ENCODE peak calls at places on chromosomes 5 and 9, in eight cellular contexts. One of them, this sample, is unnamed.
A peak's percentile ranks its signal among the peaks of the same experiment; 100 is the strongest.

GRCh38 chr9:135134253-135135028 is 47.0 kb downstream of the OLFM1 start:
- DNase-seq in ovary: no peak
- DNase-seq in GM06990: no peak
- DNase-seq in upper lobe of right lung: no peak
- DNase-seq in CD4-positive, alpha-beta T cell: no peak
- DNase-seq in GM13977: no peak
- DNase-seq in BJ: no peak
- DNase-seq in testis: no peak
- DNase-seq in this sample: no peak

GRCh38 chr5:87551807-87552377 is 139.2 kb upstream of the CCNH start:
- DNase-seq in ovary: no peak
- DNase-seq in GM06990: no peak
- DNase-seq in upper lobe of right lung: no peak
- DNase-seq in CD4-positive, alpha-beta T cell: no peak
- DNase-seq in GM13977: no peak
- DNase-seq in BJ: no peak
- DNase-seq in testis: no peak
- DNase-seq in this sample: no peak

GRCh38 chr9:84804948-84805694 is 135.6 kb downstream of the NTRK2 start:
- DNase-seq in ovary: no peak
- DNase-seq in GM06990: no peak
- DNase-seq in upper lobe of right lung: no peak
- DNase-seq in CD4-positive, alpha-beta T cell: no peak
- DNase-seq in GM13977: no peak
- DNase-seq in BJ: no peak
- DNase-seq in testis: no peak
- DNase-seq in this sample: no peak

GRCh38 chr5:133741818-133742355 is 129.5 kb upstream of the FSTL4 start:
- DNase-seq in ovary: no peak
- DNase-seq in GM06990: no peak
- DNase-seq in upper lobe of right lung: no peak
- DNase-seq in CD4-positive, alpha-beta T cell: no peak
- DNase-seq in GM13977: no peak
- DNase-seq in BJ: no peak
- DNase-seq in testis: no peak
- DNase-seq in this sample: no peak

GRCh38 chr9:12973702-12974101 is 198.9 kb downstream of the LURAP1L start:
- DNase-seq in ovary: no peak
- DNase-seq in GM06990: no peak
- DNase-seq in upper lobe of right lung: no peak
- DNase-seq in CD4-positive, alpha-beta T cell: no peak
- DNase-seq in GM13977: no peak
- DNase-seq in BJ: no peak
- DNase-seq in testis: no peak
- DNase-seq in this sample: no peak

GRCh38 chr9:126464694-126465441 is 138.2 kb downstream of the MVB12B start:
- DNase-seq in ovary: no peak
- DNase-seq in GM06990: no peak
- DNase-seq in upper lobe of right lung: peak; percentile 16
- DNase-seq in CD4-positive, alpha-beta T cell: no peak
- DNase-seq in GM13977: no peak
- DNase-seq in BJ: no peak
- DNase-seq in testis: no peak
- DNase-seq in this sample: no peak

GRCh38 chr9:17799383-17799782 is 220.5 kb downstream of the SH3GL2 start:
- DNase-seq in ovary: no peak
- DNase-seq in GM06990: no peak
- DNase-seq in upper lobe of right lung: no peak
- DNase-seq in CD4-positive, alpha-beta T cell: no peak
- DNase-seq in GM13977: no peak
- DNase-seq in BJ: no peak
- DNase-seq in testis: no peak
- DNase-seq in this sample: no peak

GRCh38 chr5:156474251-156474650 is 147.3 kb downstream of the SGCD start:
- DNase-seq in ovary: peak; percentile 29
- DNase-seq in GM06990: no peak
- DNase-seq in upper lobe of right lung: no peak
- DNase-seq in CD4-positive, alpha-beta T cell: no peak
- DNase-seq in GM13977: no peak
- DNase-seq in BJ: no peak
- DNase-seq in testis: peak; percentile 15
- DNase-seq in this sample: no peak

GRCh38 chr9:88960632-88961031 is 30.6 kb upstream of the S1PR3 start:
- DNase-seq in ovary: no peak
- DNase-seq in GM06990: no peak
- DNase-seq in upper lobe of right lung: no peak
- DNase-seq in CD4-positive, alpha-beta T cell: no peak
- DNase-seq in GM13977: no peak
- DNase-seq in BJ: no peak
- DNase-seq in testis: no peak
- DNase-seq in this sample: no peak

GRCh38 chr5:142206801-142207200 is 98.2 kb downstream of the NDFIP1 start:
- DNase-seq in ovary: no peak
- DNase-seq in GM06990: no peak
- DNase-seq in upper lobe of right lung: no peak
- DNase-seq in CD4-positive, alpha-beta T cell: no peak
- DNase-seq in GM13977: no peak
- DNase-seq in BJ: no peak
- DNase-seq in testis: no peak
- DNase-seq in this sample: no peak

GRCh38 chr5:56564451-56565223 is 250.7 kb upstream of the MAP3K1 start:
- DNase-seq in ovary: no peak
- DNase-seq in GM06990: no peak
- DNase-seq in upper lobe of right lung: no peak
- DNase-seq in CD4-positive, alpha-beta T cell: no peak
- DNase-seq in GM13977: no peak
- DNase-seq in BJ: peak; percentile 70
- DNase-seq in testis: no peak
- DNase-seq in this sample: no peak

GRCh38 chr5:169116961-169117461 is 183.9 kb downstream of the SLIT3 start:
- DNase-seq in ovary: no peak
- DNase-seq in GM06990: no peak
- DNase-seq in upper lobe of right lung: no peak
- DNase-seq in CD4-positive, alpha-beta T cell: no peak
- DNase-seq in GM13977: no peak
- DNase-seq in BJ: no peak
- DNase-seq in testis: no peak
- DNase-seq in this sample: no peak

GRCh38 chr5:11050596-11051304 is 289.7 kb upstream of the DAP start:
- DNase-seq in ovary: no peak
- DNase-seq in GM06990: no peak
- DNase-seq in upper lobe of right lung: no peak
- DNase-seq in CD4-positive, alpha-beta T cell: no peak
- DNase-seq in GM13977: no peak
- DNase-seq in BJ: no peak
- DNase-seq in testis: no peak
- DNase-seq in this sample: no peak

GRCh38 chr5:133075572-133076536 is 24.0 kb downstream of the HSPA4 start:
- DNase-seq in ovary: no peak
- DNase-seq in GM06990: no peak
- DNase-seq in upper lobe of right lung: no peak
- DNase-seq in CD4-positive, alpha-beta T cell: no peak
- DNase-seq in GM13977: no peak
- DNase-seq in BJ: peak; percentile 71
- DNase-seq in testis: no peak
- DNase-seq in this sample: no peak

GRCh38 chr9:130197888-130198287 is 25.7 kb downstream of the NCS1 start:
- DNase-seq in ovary: no peak
- DNase-seq in GM06990: no peak
- DNase-seq in upper lobe of right lung: no peak
- DNase-seq in CD4-positive, alpha-beta T cell: no peak
- DNase-seq in GM13977: no peak
- DNase-seq in BJ: no peak
- DNase-seq in testis: no peak
- DNase-seq in this sample: no peak

DNA sequence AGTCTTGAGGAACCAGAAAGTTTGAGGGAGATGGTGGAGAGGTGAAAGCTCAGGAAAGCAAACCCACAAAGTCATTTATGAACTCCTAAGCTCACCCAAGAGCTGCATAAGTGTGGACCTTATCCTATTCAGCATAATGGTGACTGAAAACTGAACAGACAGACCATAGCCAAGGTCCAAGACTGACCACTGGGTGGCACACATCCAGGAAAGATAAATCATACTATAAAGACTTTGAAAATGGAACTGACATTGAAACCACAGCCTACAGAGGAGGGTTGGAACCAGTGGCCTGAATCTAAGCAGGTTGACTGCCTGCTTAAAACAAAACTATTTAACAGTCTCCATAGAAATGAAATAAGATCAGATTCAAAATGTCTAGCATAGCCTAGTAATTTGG is 121.1 kb upstream of the RGS7BP start:
- DNase-seq in ovary: no peak
- DNase-seq in GM06990: no peak
- DNase-seq in upper lobe of right lung: no peak
- DNase-seq in CD4-positive, alpha-beta T cell: no peak
- DNase-seq in GM13977: peak; percentile 3
- DNase-seq in BJ: no peak
- DNase-seq in testis: peak; percentile 19
- DNase-seq in this sample: no peak
- TF ChIP-seq CTCF in ovary: no peak
- TF ChIP-seq CTCF in GM06990: peak; percentile 51
- TF ChIP-seq CTCF in upper lobe of right lung: no peak
- TF ChIP-seq CTCF in CD4-positive, alpha-beta T cell: no peak
- TF ChIP-seq CTCF in GM13977: peak; percentile 30
- TF ChIP-seq CTCF in BJ: no peak
- TF ChIP-seq CTCF in testis: no peak
- TF ChIP-seq CTCF in this sample: peak; percentile 37

DNA sequence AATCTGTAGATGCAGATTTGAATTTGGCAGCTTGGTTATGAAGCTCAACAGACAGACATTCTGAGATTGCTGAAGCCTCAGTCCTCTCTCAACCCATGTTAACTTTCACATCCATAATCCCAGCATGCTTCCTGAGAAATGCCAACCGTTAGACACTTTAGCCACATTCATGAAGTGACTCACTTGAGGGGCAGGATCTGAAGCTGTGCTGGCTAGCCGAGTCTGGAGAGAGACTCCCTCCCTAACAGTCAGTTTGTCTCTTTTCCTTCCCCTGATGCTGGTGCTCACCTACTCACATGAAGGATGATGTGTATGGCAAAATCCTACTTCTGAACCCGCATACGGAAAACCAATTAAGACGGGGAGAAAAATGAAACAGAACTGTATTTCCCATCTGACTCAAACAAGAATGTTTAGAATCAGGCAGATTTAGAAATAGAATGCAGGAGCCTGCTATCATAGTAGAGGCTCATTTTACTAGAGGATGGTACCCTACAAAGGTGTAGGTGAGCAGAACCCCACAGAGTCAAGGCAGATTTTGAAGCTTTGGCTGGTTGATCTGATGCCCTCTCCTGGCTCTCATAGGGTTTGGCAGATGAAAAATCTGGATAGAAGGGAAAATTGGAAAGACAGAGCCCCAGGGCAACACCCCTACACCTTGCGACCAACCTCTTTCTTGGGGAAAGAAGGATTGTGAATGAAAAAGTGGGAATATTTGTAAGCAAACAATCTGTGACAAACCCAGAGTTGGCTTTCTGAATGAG is 150.9 kb upstream of the LHFPL2 start:
- DNase-seq in ovary: no peak
- DNase-seq in GM06990: no peak
- DNase-seq in upper lobe of right lung: no peak
- DNase-seq in CD4-positive, alpha-beta T cell: no peak
- DNase-seq in GM13977: no peak
- DNase-seq in BJ: no peak
- DNase-seq in testis: no peak
- DNase-seq in this sample: no peak
- TF ChIP-seq CTCF in ovary: no peak
- TF ChIP-seq CTCF in GM06990: no peak
- TF ChIP-seq CTCF in upper lobe of right lung: no peak
- TF ChIP-seq CTCF in CD4-positive, alpha-beta T cell: no peak
- TF ChIP-seq CTCF in GM13977: no peak
- TF ChIP-seq CTCF in BJ: no peak
- TF ChIP-seq CTCF in testis: no peak
- TF ChIP-seq CTCF in this sample: no peak

GRCh38 chr5:13976223-13976622 is 31.7 kb upstream of the DNAH5 start:
- DNase-seq in ovary: no peak
- DNase-seq in GM06990: no peak
- DNase-seq in upper lobe of right lung: no peak
- DNase-seq in CD4-positive, alpha-beta T cell: no peak
- DNase-seq in GM13977: no peak
- DNase-seq in BJ: no peak
- DNase-seq in testis: no peak
- DNase-seq in this sample: no peak

GRCh38 chr5:13973724-13974123 is 29.2 kb upstream of the DNAH5 start:
- DNase-seq in ovary: no peak
- DNase-seq in GM06990: no peak
- DNase-seq in upper lobe of right lung: no peak
- DNase-seq in CD4-positive, alpha-beta T cell: no peak
- DNase-seq in GM13977: no peak
- DNase-seq in BJ: no peak
- DNase-seq in testis: no peak
- DNase-seq in this sample: no peak

GRCh38 chr5:13972029-13972428 is 27.5 kb upstream of the DNAH5 start:
- DNase-seq in ovary: no peak
- DNase-seq in GM06990: no peak
- DNase-seq in upper lobe of right lung: no peak
- DNase-seq in CD4-positive, alpha-beta T cell: no peak
- DNase-seq in GM13977: no peak
- DNase-seq in BJ: no peak
- DNase-seq in testis: no peak
- DNase-seq in this sample: no peak

GRCh38 chr5:13976867-13977479 is 32.5 kb upstream of the DNAH5 start:
- DNase-seq in ovary: no peak
- DNase-seq in GM06990: no peak
- DNase-seq in upper lobe of right lung: no peak
- DNase-seq in CD4-positive, alpha-beta T cell: no peak
- DNase-seq in GM13977: no peak
- DNase-seq in BJ: no peak
- DNase-seq in testis: no peak
- DNase-seq in this sample: no peak
- TF ChIP-seq CTCF in ovary: no peak
- TF ChIP-seq CTCF in GM06990: no peak
- TF ChIP-seq CTCF in upper lobe of right lung: peak; percentile 33
- TF ChIP-seq CTCF in CD4-positive, alpha-beta T cell: no peak
- TF ChIP-seq CTCF in GM13977: peak; percentile 22
- TF ChIP-seq CTCF in BJ: peak; percentile 63
- TF ChIP-seq CTCF in testis: no peak
- TF ChIP-seq CTCF in this sample: peak; percentile 22

GRCh38 chr9:109194157-109194556 is 27.1 kb upstream of the FRRS1L start:
- DNase-seq in ovary: no peak
- DNase-seq in GM06990: no peak
- DNase-seq in upper lobe of right lung: no peak
- DNase-seq in CD4-positive, alpha-beta T cell: no peak
- DNase-seq in GM13977: no peak
- DNase-seq in BJ: no peak
- DNase-seq in testis: no peak
- DNase-seq in this sample: no peak

GRCh38 chr9:109199676-109200075 is 32.6 kb upstream of the FRRS1L start:
- DNase-seq in ovary: no peak
- DNase-seq in GM06990: no peak
- DNase-seq in upper lobe of right lung: no peak
- DNase-seq in CD4-positive, alpha-beta T cell: no peak
- DNase-seq in GM13977: no peak
- DNase-seq in BJ: no peak
- DNase-seq in testis: no peak
- DNase-seq in this sample: no peak

GRCh38 chr9:109203761-109204360 is 36.8 kb upstream of the FRRS1L start:
- DNase-seq in ovary: no peak
- DNase-seq in GM06990: no peak
- DNase-seq in upper lobe of right lung: no peak
- DNase-seq in CD4-positive, alpha-beta T cell: no peak
- DNase-seq in GM13977: no peak
- DNase-seq in BJ: no peak
- DNase-seq in testis: no peak
- DNase-seq in this sample: no peak

GRCh38 chr9:109198736-109199384 is 31.8 kb upstream of the FRRS1L start:
- DNase-seq in ovary: no peak
- DNase-seq in GM06990: no peak
- DNase-seq in upper lobe of right lung: no peak
- DNase-seq in CD4-positive, alpha-beta T cell: no peak
- DNase-seq in GM13977: no peak
- DNase-seq in BJ: no peak
- DNase-seq in testis: no peak
- DNase-seq in this sample: no peak
- TF ChIP-seq CTCF in ovary: no peak
- TF ChIP-seq CTCF in GM06990: peak; percentile 46
- TF ChIP-seq CTCF in upper lobe of right lung: peak; percentile 28
- TF ChIP-seq CTCF in CD4-positive, alpha-beta T cell: peak; percentile 31
- TF ChIP-seq CTCF in GM13977: peak; percentile 39
- TF ChIP-seq CTCF in BJ: peak; percentile 24
- TF ChIP-seq CTCF in testis: no peak
- TF ChIP-seq CTCF in this sample: peak; percentile 53